ENCODE peak calls at places on chromosomes 2 and 18, in five cellular contexts. W, B, J, T and D are unnamed samples.

GRCh38 chr18:12271376-12272235 is 17.4 kb downstream of the CIDEA start:
- DNase-seq in B (peak; percentile 65), W (peak; percentile 69), J (peak; percentile 62), T (peak; percentile 44), D (peak; percentile 92)

GRCh38 chr2:201264472-201265173 is 4.3 kb downstream of the CASP8 start:
- DNase-seq in W (no peak), J (no peak), T (no peak), B (no peak), D (no peak)

GRCh38 chr2:36485521-36485920 is 112.4 kb downstream of the FEZ2 start:
- DNase-seq in B (no peak), W (peak; percentile 66), J (no peak), T (no peak), D (no peak)

GRCh38 chr2:188209218-188209617 is 82.5 kb upstream of the GULP1 start:
- DNase-seq in J (no peak), B (no peak), T (no peak), W (no peak), D (no peak)

GRCh38 chr18:79401494-79402208 is 5.9 kb downstream of the NFATC1 start:
- DNase-seq in T (no peak), J (no peak), W (no peak), B (no peak), D (no peak)

GRCh38 chr2:1499033-1499795 is 86.0 kb downstream of the TPO start:
- DNase-seq in J (no peak), B (no peak), W (no peak), T (no peak), D (no peak)

GRCh38 chr2:29920130-29920577 is 1.2 kb downstream of the ALK start:
- DNase-seq in T (peak; percentile 30), W (no peak), J (no peak), B (peak; percentile 92), D (peak; percentile 89)

GRCh38 chr2:198054299-198054698 is 249.9 kb downstream of the PLCL1 start:
- DNase-seq in J (no peak), B (no peak), W (no peak), T (no peak), D (no peak)

GRCh38 chr2:208872591-208872990 is 466.0 kb downstream of the PTH2R start:
- DNase-seq in W (no peak), J (no peak), B (no peak), T (no peak), D (no peak)

GRCh38 chr2:206250041-206250897 is 24.2 kb upstream of the ZDBF2 start:
- DNase-seq in B (no peak), J (no peak), T (no peak), W (no peak), D (no peak)

GRCh38 chr2:45274190-45274926 is 265.1 kb upstream of the SIX2 start:
- DNase-seq in W (no peak), J (no peak), B (no peak), T (no peak), D (no peak)

GRCh38 chr18:52288403-52289004 is 51.5 kb upstream of the DCC start:
- DNase-seq in T (no peak), J (no peak), W (no peak), B (peak; percentile 16), D (no peak)

GRCh38 chr2:120132190-120132589 is 91.0 kb downstream of the TMEM185B start:
- DNase-seq in J (no peak), B (no peak), W (no peak), T (no peak), D (no peak)

GRCh38 chr2:196696423-196697073 is 57.0 kb downstream of the CCDC150 start:
- DNase-seq in W (no peak), T (peak; percentile 33), B (no peak), J (no peak), D (no peak)

GRCh38 chr18:51153659-51154371 is 43.7 kb downstream of the MEX3C start:
- DNase-seq in T (no peak), J (no peak), B (no peak), W (no peak), D (no peak)

GRCh38 chr2:43303120-43303519 is 76.7 kb upstream of the ZFP36L2 start:
- DNase-seq in J (no peak), T (no peak), W (no peak), B (no peak), D (no peak)

GRCh38 chr2:217988840-217989204 is 14.0 kb downstream of the TNS1 start:
- DNase-seq in W (no peak), B (no peak), J (no peak), T (no peak), D (no peak)

GRCh38 chr2:98917031-98917459 is 19.0 kb downstream of the CRACDL start:
- DNase-seq in B (no peak), J (no peak), T (no peak), W (no peak), D (no peak)

GRCh38 chr2:95346738-95347671 is 49.9 kb downstream of the KCNIP3 start:
- DNase-seq in J (no peak), W (no peak), B (no peak), T (no peak), D (peak; percentile 84)
- TF ChIP-seq CTCF in J (no peak), W (no peak), B (no peak), T (no peak), D (no peak)

GRCh38 chr2:140808816-140809215 is 1322.0 kb downstream of the LRP1B start:
- DNase-seq in T (no peak), J (no peak), W (no peak), B (no peak), D (no peak)
- TF ChIP-seq CTCF in T (no peak), J (no peak), W (no peak), B (peak; percentile 23), D (peak; percentile 20)

DNA sequence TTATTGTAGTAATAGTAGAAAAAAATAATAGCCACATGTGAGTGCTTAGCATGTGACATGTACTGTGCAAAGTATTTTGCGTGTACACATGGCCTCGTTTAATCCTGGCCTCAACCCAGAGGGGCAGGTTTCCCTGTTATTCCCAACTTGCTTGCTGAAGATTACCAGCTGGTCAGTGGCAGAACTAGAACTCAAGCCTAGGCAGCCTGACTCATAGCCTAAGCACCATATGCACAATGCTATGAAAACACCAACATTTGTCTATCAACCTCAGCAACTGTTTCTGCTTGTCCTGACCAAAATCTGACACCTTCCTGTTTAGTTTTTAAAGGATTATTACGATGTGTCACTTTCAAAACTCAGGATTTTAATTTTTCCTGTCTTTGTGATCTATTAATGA is 234.9 kb upstream of the SMAD7 start:
- DNase-seq in T (no peak), W (no peak), B (no peak), J (no peak), D (no peak)
- TF ChIP-seq CTCF in T (no peak), W (no peak), B (no peak), J (no peak), D (no peak)

GRCh38 chr2:191500566-191501389 is 177.2 kb upstream of the NABP1 start:
- DNase-seq in J (no peak), W (no peak), T (no peak), B (no peak), D (no peak)

GRCh38 chr2:191499050-191499449 is 178.9 kb upstream of the NABP1 start:
- DNase-seq in T (no peak), J (no peak), B (no peak), W (no peak), D (no peak)

GRCh38 chr2:191499874-191500565 is 177.9 kb upstream of the NABP1 start:
- DNase-seq in J (no peak), B (no peak), T (no peak), W (no peak), D (no peak)

GRCh38 chr2:191497822-191498221 is 180.1 kb upstream of the NABP1 start:
- DNase-seq in T (no peak), W (no peak), B (no peak), J (no peak), D (no peak)

GRCh38 chr2:191501390-191502168 is 176.4 kb upstream of the NABP1 start:
- DNase-seq in J (no peak), W (no peak), B (no peak), T (no peak), D (no peak)
- TF ChIP-seq CTCF in J (peak; percentile 72), W (peak; percentile 79), B (peak; percentile 68), T (peak; percentile 74), D (peak; percentile 79)

GRCh38 chr2:34547900-34548299 is 948.8 kb upstream of the FAM98A start:
- DNase-seq in B (no peak), J (no peak), W (no peak), T (no peak), D (no peak)

GRCh38 chr2:34547340-34547739 is 948.2 kb upstream of the FAM98A start:
- DNase-seq in T (no peak), B (no peak), J (no peak), W (no peak), D (no peak)

GRCh38 chr2:34549710-34550345 is 950.7 kb upstream of the FAM98A start:
- DNase-seq in J (no peak), T (no peak), B (no peak), W (no peak), D (no peak)

GRCh38 chr2:34545486-34546136 is 946.5 kb upstream of the FAM98A start:
- DNase-seq in W (no peak), J (no peak), B (no peak), T (no peak), D (no peak)
- TF ChIP-seq CTCF in W (no peak), J (no peak), B (no peak), T (no peak), D (no peak)

GRCh38 chr18:10794771-10795170 is 268.9 kb downstream of the NAPG start:
- DNase-seq in T (no peak), W (no peak), B (no peak), J (no peak), D (no peak)

GRCh38 chr18:10792181-10792580 is 266.4 kb downstream of the NAPG start:
- DNase-seq in W (no peak), T (no peak), B (no peak), J (no peak), D (no peak)

GRCh38 chr18:10797882-10798281 is 272.1 kb downstream of the NAPG start:
- DNase-seq in W (no peak), B (no peak), T (no peak), J (no peak), D (no peak)

GRCh38 chr18:10791141-10791808 is 265.4 kb downstream of the NAPG start:
- DNase-seq in T (no peak), J (no peak), B (no peak), W (no peak), D (no peak)

GRCh38 chr18:10793730-10794370 is 268.0 kb downstream of the NAPG start:
- DNase-seq in W (no peak), T (no peak), B (no peak), J (no peak), D (no peak)
- TF ChIP-seq CTCF in W (no peak), T (no peak), B (no peak), J (no peak), D (no peak)